ENCODE peak calls at places on chromosomes 7 and 10, in six cellular contexts. U is heart left ventricle, L is AG10803, Q is WTC11, O is psoas muscle, I is nephron progenitor cell. J is an unnamed sample.

GRCh38 chr10:59991661-59992060 is 85.3 kb upstream of the CCDC6 start:
- DNase-seq in L (peak), I (peak), U (no peak), O (no peak), Q (peak), J (peak)

GRCh38 chr10:8032558-8032957 is 21.9 kb upstream of the GATA3 start:
- DNase-seq in U (no peak), L (no peak), O (no peak), I (no peak), Q (no peak), J (no peak)

GRCh38 chr7:2738110-2738509 is 50.1 kb downstream of the AMZ1 start:
- DNase-seq in L (no peak), I (no peak), Q (peak), O (peak), U (peak), J (no peak)

GRCh38 chr7:148436135-148436534 is 154.4 kb upstream of the C7orf33 start:
- DNase-seq in I (no peak), U (no peak), L (no peak), O (no peak), Q (no peak), J (no peak)

GRCh38 chr10:12006671-12007070 is 35.9 kb downstream of the UPF2 start:
- DNase-seq in I (no peak), U (no peak), O (no peak), Q (no peak), L (no peak), J (no peak)

GRCh38 chr7:92671502-92672169 is 81.4 kb upstream of the FAM133B start:
- DNase-seq in O (no peak), U (no peak), Q (no peak), L (no peak), I (no peak), J (no peak)

GRCh38 chr7:103412151-103412550 is 33.9 kb downstream of the SLC26A5 start:
- DNase-seq in U (no peak), O (no peak), Q (no peak), L (no peak), I (no peak), J (no peak)

GRCh38 chr10:4051408-4052151 is 266.6 kb upstream of the KLF6 start:
- DNase-seq in U (no peak), Q (no peak), I (no peak), O (no peak), L (no peak), J (no peak)

GRCh38 chr10:89576696-89577095 is 41.3 kb upstream of the SLC16A12 start:
- DNase-seq in I (no peak), Q (no peak), O (no peak), L (no peak), U (no peak), J (no peak)

GRCh38 chr10:79148452-79149344 is 79.9 kb downstream of the ZMIZ1 start:
- DNase-seq in Q (no peak), L (peak), I (no peak), O (peak), U (peak), J (no peak)

GRCh38 chr7:16398211-16399017 is 22.9 kb downstream of the CRPPA start:
- DNase-seq in O (no peak), Q (no peak), L (no peak), I (no peak), U (no peak), J (no peak)

GRCh38 chr7:94313926-94314325 is 80.8 kb upstream of the COL1A2 start:
- DNase-seq in Q (no peak), I (no peak), U (no peak), L (peak), O (no peak), J (no peak)

GRCh38 chr10:132163278-132163765 is 23.4 kb upstream of the DPYSL4 start:
- DNase-seq in I (peak), U (no peak), L (no peak), Q (peak), O (peak), J (no peak)

GRCh38 chr10:34727595-34728033 is 87.5 kb downstream of the PARD3 start:
- DNase-seq in Q (peak), O (no peak), I (no peak), U (no peak), L (peak), J (no peak)

GRCh38 chr10:132516771-132517725 is 20.5 kb upstream of the INPP5A start:
- DNase-seq in U (peak), L (peak), O (peak), Q (peak), I (peak), J (peak)

GRCh38 chr7:47601119-47601880 is 19.4 kb upstream of the TNS3 start:
- DNase-seq in Q (no peak), O (no peak), I (no peak), U (no peak), L (peak), J (no peak)

GRCh38 chr7:10706875-10707493 is 266.7 kb upstream of the PHF14 start:
- DNase-seq in I (no peak), Q (no peak), L (no peak), U (no peak), O (no peak), J (no peak)

GRCh38 chr7:82323806-82324205 is 119.8 kb downstream of the CACNA2D1 start:
- DNase-seq in U (no peak), I (no peak), Q (no peak), O (no peak), L (peak), J (no peak)

GRCh38 chr7:78420001-78420400 is 621.4 kb downstream of the PHTF2 start:
- DNase-seq in I (no peak), L (no peak), U (no peak), O (no peak), Q (no peak), J (no peak)

GRCh38 chr7:27181795-27182275 is 3.2 kb downstream of the HOXA11 start:
- DNase-seq in Q (no peak), O (no peak), U (no peak), I (peak), L (no peak), J (no peak)

GRCh38 chr10:26085549-26085948 is 131.0 kb upstream of the GAD2 start:
- DNase-seq in U (no peak), Q (peak), I (no peak), L (no peak), O (no peak), J (no peak)

GRCh38 chr7:142385528-142386340 is 127.9 kb upstream of the PRSS58 start:
- DNase-seq in U (peak), Q (peak), L (peak), O (peak), I (peak), J (no peak)

GRCh38 chr10:123096452-123096851 is 39.3 kb upstream of the HMX3 start:
- DNase-seq in L (no peak), I (no peak), Q (no peak), O (no peak), U (no peak), J (no peak)

GRCh38 chr7:116451958-116452729 is 47.4 kb upstream of the CAV2 start:
- DNase-seq in U (no peak), O (no peak), L (no peak), I (no peak), Q (no peak), J (no peak)
- TF ChIP-seq CTCF in U (no peak), O (no peak), L (no peak), I (no peak), Q (no peak), J (no peak)

GRCh38 chr10:98676895-98677294 is 230.2 kb upstream of the HPS1 start:
- DNase-seq in O (no peak), U (no peak), I (no peak), L (no peak), Q (no peak), J (no peak)
- TF ChIP-seq CTCF in O (no peak), U (no peak), I (peak), L (peak), Q (no peak), J (no peak)

DNA sequence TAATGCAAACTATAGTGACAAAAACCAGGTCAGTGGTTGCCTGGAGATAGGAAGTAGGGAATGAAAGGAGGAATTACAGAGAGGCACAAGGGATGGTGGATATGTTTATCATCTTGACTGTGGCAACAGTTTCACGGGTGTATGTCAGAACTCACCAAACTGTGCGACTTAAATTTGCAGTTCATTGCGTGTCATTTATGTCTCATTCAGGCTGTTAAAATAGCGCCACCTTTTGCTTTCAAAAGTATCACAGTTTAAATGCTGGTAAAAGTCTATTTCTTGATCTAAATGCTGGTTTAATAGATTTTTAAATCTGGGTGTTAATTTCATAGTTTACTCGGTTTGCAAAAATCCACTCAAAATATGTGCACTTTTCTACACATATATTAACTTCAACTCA is 51.0 kb downstream of the PTTG1IP2 start:
- DNase-seq in I (no peak), O (no peak), U (no peak), Q (no peak), L (peak), J (no peak)
- TF ChIP-seq CTCF in I (peak), O (no peak), U (peak), Q (no peak), L (peak), J (no peak)

DNA sequence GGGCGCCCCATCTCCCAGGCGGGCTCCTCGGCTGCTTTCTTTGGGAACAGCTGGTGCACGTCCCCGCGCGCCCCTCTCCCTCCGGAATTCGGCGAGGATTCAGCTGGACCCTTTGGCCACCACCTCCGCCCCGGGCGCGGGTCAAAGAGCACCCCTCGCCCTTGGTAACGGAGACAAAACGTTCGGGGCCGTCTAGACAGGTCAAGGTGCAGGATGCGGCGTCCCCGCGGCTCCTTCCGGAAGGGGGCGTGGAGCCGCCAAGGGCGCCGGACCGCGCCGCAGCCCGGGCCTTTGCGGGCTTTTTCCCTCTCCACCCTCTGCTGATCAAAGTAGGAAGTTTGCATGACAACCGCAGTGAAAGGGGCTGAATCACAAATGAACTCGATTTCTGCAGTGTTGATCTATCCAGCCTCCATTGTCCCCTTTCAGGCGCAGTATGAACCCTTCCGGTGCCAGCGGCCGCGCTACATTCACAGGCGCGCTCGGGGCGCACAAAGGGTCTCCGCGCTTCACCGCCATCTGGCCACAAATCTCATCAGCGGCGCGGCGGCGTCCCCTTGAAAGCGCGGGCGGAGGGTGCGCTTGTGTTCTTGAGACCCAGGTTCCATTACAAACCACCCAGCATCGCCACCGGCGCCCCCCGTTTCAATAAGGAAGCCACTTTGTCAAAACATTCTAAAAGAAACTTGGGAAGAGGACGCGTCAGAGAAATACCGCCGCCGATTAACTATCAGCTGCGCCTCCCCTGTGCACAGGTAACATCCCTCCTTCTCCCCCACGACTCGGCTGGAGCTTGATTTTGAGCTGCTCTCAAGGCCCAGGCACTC is 36.4 kb downstream of the CNPY1 start:
- DNase-seq in I (peak), Q (peak), U (no peak), L (no peak), O (no peak), J (no peak)
- TF ChIP-seq CTCF in I (no peak), Q (no peak), U (no peak), L (no peak), O (no peak), J (no peak)

DNA sequence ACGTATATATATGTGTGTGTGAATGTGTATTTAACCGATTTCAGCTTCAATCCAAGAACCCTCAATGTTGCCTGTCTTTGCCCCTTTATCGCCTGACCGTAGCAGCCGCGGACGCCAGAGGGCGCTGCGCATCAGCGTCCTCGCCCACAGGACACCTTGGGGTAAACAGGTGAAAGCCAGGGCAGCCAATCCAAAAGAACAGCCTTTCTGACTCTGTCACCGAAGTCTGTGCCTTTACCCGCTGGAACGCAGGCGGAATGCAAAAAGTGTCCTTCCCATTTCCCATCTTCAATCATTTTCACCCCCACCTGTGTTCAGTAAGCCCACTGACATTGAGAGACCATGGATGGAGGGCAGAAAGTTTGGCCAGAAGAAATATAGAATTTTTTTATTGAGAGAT is 3.6 kb downstream of the NXPH1 start:
- DNase-seq in O (no peak), L (no peak), U (no peak), I (peak), Q (peak), J (no peak)
- TF ChIP-seq CTCF in O (peak), L (peak), U (peak), I (peak), Q (peak), J (no peak)

GRCh38 chr7:114426824-114427223 is 12.2 kb downstream of the FOXP2 start:
- DNase-seq in I (no peak), Q (no peak), O (no peak), L (peak), U (no peak), J (no peak)
- TF ChIP-seq CTCF in I (no peak), Q (no peak), O (peak), L (peak), U (peak), J (no peak)

J was measured in omental fat pad.